ENCODE peak calls at places on chromosomes 2 and 18, in seven cellular contexts. J, D, N, P, T, U and O are unnamed samples.

GRCh38 chr2:8431446-8432125 is 250.3 kb upstream of the ID2 start:
- DNase-seq in N (no peak), U (peak), J (no peak), D (no peak), P (no peak), T (no peak), O (no peak)

GRCh38 chr2:119234021-119235019 is 10.7 kb downstream of the STEAP3 start:
- DNase-seq in T (peak), D (no peak), U (peak), J (no peak), N (peak), P (peak), O (peak)

GRCh38 chr18:59267511-59268126 is 5.6 kb downstream of the RAX start:
- DNase-seq in U (peak), N (no peak), T (peak), P (no peak), D (no peak), J (no peak), O (no peak)

GRCh38 chr2:62913311-62913710 is 137.3 kb upstream of the OTX1 start:
- DNase-seq in T (no peak), N (no peak), U (no peak), J (no peak), D (no peak), P (no peak), O (no peak)

GRCh38 chr18:4734903-4735302 is 279.8 kb upstream of the DLGAP1 start:
- DNase-seq in N (no peak), T (no peak), U (no peak), P (no peak), J (no peak), D (no peak), O (no peak)

GRCh38 chr2:111032721-111033532 is 87.8 kb upstream of the BCL2L11 start:
- DNase-seq in D (no peak), U (peak), J (no peak), N (no peak), P (no peak), T (peak), O (peak)

GRCh38 chr18:5958822-5959221 is 63.5 kb upstream of the TMEM200C start:
- DNase-seq in P (no peak), T (no peak), N (no peak), D (no peak), J (no peak), U (no peak), O (no peak)

GRCh38 chr2:149989447-149990063 is 402.0 kb upstream of the MMADHC start:
- DNase-seq in N (no peak), T (peak), D (no peak), U (peak), J (no peak), P (no peak), O (peak)

GRCh38 chr2:54206596-54206995 is 49.4 kb downstream of the TSPYL6 start:
- DNase-seq in J (peak), T (peak), D (no peak), P (peak), U (peak), N (no peak), O (peak)

GRCh38 chr2:240569523-240569997 is 1.3 kb downstream of the RNPEPL1 start:
- DNase-seq in N (no peak), T (no peak), D (no peak), U (no peak), P (no peak), J (no peak), O (no peak)

GRCh38 chr2:142220901-142221300 is 90.1 kb upstream of the LRP1B start:
- DNase-seq in N (no peak), U (no peak), D (no peak), J (peak), T (peak), P (peak), O (peak)

GRCh38 chr2:79630060-79630459 is 117.2 kb downstream of the CTNNA2 start:
- DNase-seq in D (no peak), T (no peak), U (no peak), P (no peak), J (no peak), N (no peak), O (no peak)

GRCh38 chr2:198173242-198173641 is 368.8 kb downstream of the PLCL1 start:
- DNase-seq in D (no peak), P (peak), N (no peak), J (no peak), U (peak), T (no peak), O (no peak)

GRCh38 chr2:217899231-217900009 is 103.4 kb downstream of the TNS1 start:
- DNase-seq in P (peak), N (no peak), U (peak), T (peak), J (peak), D (no peak), O (peak)

GRCh38 chr18:22322251-22322691 is 95.4 kb downstream of the CTAGE1 start:
- DNase-seq in U (peak), N (no peak), P (no peak), T (peak), D (no peak), J (no peak), O (peak)

GRCh38 chr18:74222710-74223497 is 68.9 kb downstream of the CYB5A start:
- DNase-seq in N (no peak), J (no peak), D (no peak), T (no peak), P (no peak), U (peak), O (peak)

GRCh38 chr2:190679813-190680591 is 31.1 kb downstream of the NAB1 start:
- DNase-seq in U (no peak), D (peak), P (peak), N (peak), J (peak), T (peak), O (peak)

GRCh38 chr2:64865073-64865830 is 123.9 kb upstream of the SLC1A4 start:
- DNase-seq in P (peak), U (peak), D (no peak), T (peak), N (peak), J (peak), O (peak)

GRCh38 chr18:8744038-8744437 is 38.7 kb downstream of the MTCL1 start:
- DNase-seq in T (no peak), P (no peak), J (no peak), U (no peak), D (no peak), N (no peak), O (no peak)

GRCh38 chr2:220228310-220229006 is 601.0 kb downstream of the SLC4A3 start:
- DNase-seq in U (peak), J (peak), D (no peak), T (peak), P (no peak), N (no peak), O (peak)

GRCh38 chr2:113977660-113978523 is 88.0 kb downstream of the ACTR3 start:
- DNase-seq in U (peak), N (no peak), J (peak), T (peak), P (no peak), D (no peak), O (peak)
- TF ChIP-seq CTCF in U (peak), N (peak), J (peak), T (peak), P (peak), D (peak), O (peak)

GRCh38 chr2:38075436-38076249 is at the start of gene CYP1B1:
- DNase-seq in J (no peak), D (no peak), T (no peak), U (no peak), P (no peak), N (no peak), O (no peak)

GRCh38 chr2:38077431-38077769 is 1.4 kb upstream of the CYP1B1 start:
- DNase-seq in U (no peak), J (no peak), P (no peak), T (no peak), D (no peak), N (no peak), O (no peak)

GRCh38 chr2:38074775-38075435 is 1.0 kb downstream of the CYP1B1 start:
- DNase-seq in P (peak), D (no peak), U (peak), J (no peak), T (peak), N (no peak), O (peak)

GRCh38 chr2:38076710-38077430 is 919 bp upstream of the CYP1B1 start:
- DNase-seq in T (peak), P (peak), D (no peak), J (peak), N (no peak), U (peak), O (peak)

GRCh38 chr2:38076250-38076709 is 329 bp upstream of the CYP1B1 start:
- DNase-seq in T (peak), N (no peak), P (peak), J (peak), U (peak), D (no peak), O (peak)
- H3K4me3 ChIP-seq in T (peak), N (peak), P (peak), J (peak), U (peak), D (peak), O (peak)

GRCh38 chr2:867296-867695 is 83.4 kb upstream of the SNTG2 start:
- DNase-seq in N (no peak), D (no peak), J (no peak), T (no peak), P (no peak), U (no peak), O (no peak)
- TF ChIP-seq CTCF in N (no peak), D (no peak), J (no peak), T (no peak), P (no peak), U (no peak), O (no peak)

DNA sequence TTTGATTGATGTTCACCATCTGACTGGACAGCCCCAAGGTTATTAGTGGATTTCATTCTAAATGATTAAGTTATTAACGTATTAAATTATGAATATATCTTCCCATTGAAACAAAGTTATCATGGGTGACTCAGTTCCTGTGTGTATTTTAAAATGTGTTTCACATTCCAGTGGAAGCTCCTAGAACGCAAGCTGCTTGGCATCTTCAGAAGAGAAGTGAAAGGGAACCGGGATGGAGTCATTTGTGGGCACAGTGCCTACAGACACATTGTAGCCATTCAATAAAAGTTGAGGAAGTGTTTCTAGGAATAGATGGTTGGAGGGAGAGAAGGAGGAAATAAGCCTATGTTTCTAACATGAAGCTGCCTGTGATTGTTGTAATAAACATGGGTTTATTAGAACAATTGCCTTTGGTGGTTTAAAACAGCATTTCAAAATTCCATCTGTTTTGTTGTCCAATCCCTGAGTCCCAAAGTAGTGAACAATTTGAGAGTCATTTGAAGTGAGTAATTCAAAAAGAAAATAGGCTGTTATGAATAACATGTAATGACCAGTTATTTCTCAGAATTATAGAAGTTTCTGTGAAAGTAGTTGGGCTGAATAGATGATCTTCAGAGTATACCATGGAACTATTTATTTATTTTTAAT is 143.5 kb downstream of the PKP4 start:
- DNase-seq in T (peak), U (peak), D (no peak), J (peak), P (no peak), N (no peak), O (peak)
- H3K4me3 ChIP-seq in T (no peak), U (no peak), D (no peak), J (no peak), P (no peak), N (no peak), O (no peak)

GRCh38 chr18:63515799-63516198 is 26.4 kb upstream of the SERPINB12 start:
- DNase-seq in T (no peak), U (no peak), J (no peak), P (no peak), N (no peak), D (no peak), O (no peak)

GRCh38 chr18:63508634-63509033 is 31.9 kb downstream of the SERPINB5 start:
- DNase-seq in T (no peak), N (no peak), U (no peak), D (no peak), P (no peak), J (no peak), O (no peak)

GRCh38 chr18:63514326-63514725 is 27.8 kb upstream of the SERPINB12 start:
- DNase-seq in U (no peak), N (no peak), T (no peak), J (no peak), D (no peak), P (no peak), O (no peak)

GRCh38 chr18:63515279-63515678 is 26.9 kb upstream of the SERPINB12 start:
- DNase-seq in J (no peak), T (no peak), N (no peak), D (no peak), U (no peak), P (no peak), O (no peak)

DNA sequence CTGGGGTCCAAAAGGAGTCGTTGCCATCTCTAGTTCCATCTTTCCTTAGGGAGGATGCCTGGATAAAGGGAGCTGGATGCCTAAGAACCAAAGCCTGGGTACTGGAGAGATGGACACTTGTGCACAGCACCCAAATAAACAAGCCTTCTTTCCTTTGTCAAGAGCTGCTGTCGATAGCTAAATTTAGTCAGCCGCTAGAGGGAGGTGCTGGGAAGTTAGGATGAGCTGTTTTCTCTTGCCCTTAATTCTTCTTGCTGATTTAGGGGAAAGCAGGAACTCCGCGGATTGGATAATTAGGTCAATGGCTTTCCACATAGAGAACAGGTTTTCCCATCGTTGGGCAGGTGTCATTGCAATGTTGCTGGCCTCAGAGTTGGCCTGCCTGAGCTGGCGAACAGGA is 30.9 kb upstream of the SERPINB12 start:
- DNase-seq in P (peak), T (peak), U (peak), N (no peak), D (no peak), J (peak), O (peak)
- TF ChIP-seq CTCF in P (peak), T (peak), U (peak), N (peak), D (peak), J (peak), O (peak)

DNA sequence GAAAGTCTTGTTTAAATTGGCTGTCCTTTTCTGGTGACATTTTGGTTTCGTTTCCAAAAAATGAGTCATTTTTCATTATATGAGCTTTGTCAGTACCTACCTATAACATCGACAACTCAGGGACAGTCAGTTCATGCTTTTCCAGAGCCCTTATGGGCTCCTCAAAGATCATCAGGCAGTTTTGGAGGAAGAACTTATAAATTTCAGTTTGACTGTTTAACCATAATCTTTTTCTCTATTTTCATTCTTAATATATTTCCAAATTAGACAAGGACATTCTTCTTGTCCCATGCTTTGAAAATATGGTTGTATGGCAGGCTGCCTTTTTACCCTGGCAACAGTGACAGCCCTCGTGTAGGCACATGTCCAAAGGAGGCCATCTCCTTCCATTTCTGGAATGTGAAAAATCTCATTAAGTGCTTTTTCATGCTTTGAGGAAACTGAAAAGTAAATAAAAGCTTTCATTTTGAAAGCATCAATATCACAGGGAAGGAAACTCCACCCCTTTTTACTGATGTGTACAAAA is 7.3 kb upstream of the PROC start:
- DNase-seq in D (no peak), P (no peak), U (peak), T (peak), N (peak), J (no peak), O (peak)
- H3K4me3 ChIP-seq in D (peak), P (no peak), U (peak), T (peak), N (no peak), J (no peak), O (no peak)